ENCODE peak calls at places on chromosome 13, in eight cellular contexts. H, J, S, C, Z, O, T and N are unnamed samples.

GRCh38 chr13:97434417-97435296 is 688 bp downstream of the RAP2A start:
- DNase-seq in H (peak), J (peak), S (peak), C (peak), Z (peak), O (peak), T (peak), N (peak)

GRCh38 chr13:21310220-21310619 is 133.8 kb downstream of the MRPL57 start:
- DNase-seq in H (no peak), J (no peak), S (no peak), C (no peak), Z (no peak), O (no peak), T (no peak), N (no peak)

GRCh38 chr13:44930907-44931676 is 58.2 kb downstream of the NUFIP1 start:
- DNase-seq in H (no peak), J (no peak), S (no peak), C (no peak), Z (no peak), O (no peak), T (no peak), N (no peak)

GRCh38 chr13:101703838-101704237 is 251.4 kb downstream of the ITGBL1 start:
- DNase-seq in H (no peak), J (no peak), S (no peak), C (no peak), Z (no peak), O (no peak), T (no peak), N (no peak)

GRCh38 chr13:102041544-102041943 is 360.3 kb downstream of the FGF14 start:
- DNase-seq in H (no peak), J (no peak), S (no peak), C (no peak), Z (no peak), O (no peak), T (no peak), N (no peak)

GRCh38 chr13:26914624-26915023 is 154.0 kb upstream of the GPR12 start:
- DNase-seq in H (no peak), J (no peak), S (no peak), C (no peak), Z (no peak), O (no peak), T (peak), N (no peak)

GRCh38 chr13:30443957-30444404 is 21.7 kb downstream of the UBE2L5 start:
- DNase-seq in H (no peak), J (no peak), S (no peak), C (no peak), Z (no peak), O (no peak), T (no peak), N (no peak)

GRCh38 chr13:111099292-111099691 is 15.8 kb upstream of the ARHGEF7 start:
- DNase-seq in H (no peak), J (no peak), S (no peak), C (no peak), Z (no peak), O (no peak), T (no peak), N (no peak)

GRCh38 chr13:27005556-27005955 is 166.1 kb downstream of the USP12 start:
- DNase-seq in H (no peak), J (peak), S (peak), C (no peak), Z (no peak), O (no peak), T (peak), N (no peak)

GRCh38 chr13:97257800-97258799 is 36.0 kb downstream of the MBNL2 start:
- DNase-seq in H (no peak), J (peak), S (peak), C (peak), Z (peak), O (no peak), T (peak), N (no peak)

GRCh38 chr13:44649118-44649455 is 73.0 kb upstream of the TSC22D1 start:
- DNase-seq in H (no peak), J (no peak), S (no peak), C (no peak), Z (no peak), O (no peak), T (no peak), N (no peak)

GRCh38 chr13:62085832-62086231 is 670.2 kb upstream of the PCDH20 start:
- DNase-seq in H (no peak), J (no peak), S (no peak), C (no peak), Z (no peak), O (no peak), T (no peak), N (no peak)

GRCh38 chr13:100306042-100306441 is 217.1 kb downstream of the PCCA start:
- DNase-seq in H (no peak), J (no peak), S (no peak), C (no peak), Z (no peak), O (no peak), T (no peak), N (no peak)

GRCh38 chr13:28136916-28137315 is 1.4 kb upstream of the PAN3 start:
- DNase-seq in H (no peak), J (no peak), S (no peak), C (no peak), Z (no peak), O (no peak), T (no peak), N (no peak)

GRCh38 chr13:84845875-84846619 is 953.2 kb downstream of the SLITRK6 start:
- DNase-seq in H (no peak), J (no peak), S (no peak), C (no peak), Z (no peak), O (no peak), T (no peak), N (no peak)

GRCh38 chr13:46553886-46554855 is 1.2 kb downstream of the LRCH1 start:
- DNase-seq in H (peak), J (peak), S (peak), C (peak), Z (peak), O (peak), T (peak), N (peak)

GRCh38 chr13:46553521-46553885 is 533 bp downstream of the LRCH1 start:
- DNase-seq in H (no peak), J (no peak), S (peak), C (no peak), Z (peak), O (no peak), T (peak), N (peak)

GRCh38 chr13:46552302-46552680 is 679 bp upstream of the LRCH1 start:
- DNase-seq in H (no peak), J (peak), S (no peak), C (no peak), Z (no peak), O (peak), T (no peak), N (no peak)

GRCh38 chr13:46551410-46552301 is 1.3 kb upstream of the LRCH1 start:
- DNase-seq in H (peak), J (peak), S (peak), C (peak), Z (peak), O (peak), T (peak), N (peak)

DNA sequence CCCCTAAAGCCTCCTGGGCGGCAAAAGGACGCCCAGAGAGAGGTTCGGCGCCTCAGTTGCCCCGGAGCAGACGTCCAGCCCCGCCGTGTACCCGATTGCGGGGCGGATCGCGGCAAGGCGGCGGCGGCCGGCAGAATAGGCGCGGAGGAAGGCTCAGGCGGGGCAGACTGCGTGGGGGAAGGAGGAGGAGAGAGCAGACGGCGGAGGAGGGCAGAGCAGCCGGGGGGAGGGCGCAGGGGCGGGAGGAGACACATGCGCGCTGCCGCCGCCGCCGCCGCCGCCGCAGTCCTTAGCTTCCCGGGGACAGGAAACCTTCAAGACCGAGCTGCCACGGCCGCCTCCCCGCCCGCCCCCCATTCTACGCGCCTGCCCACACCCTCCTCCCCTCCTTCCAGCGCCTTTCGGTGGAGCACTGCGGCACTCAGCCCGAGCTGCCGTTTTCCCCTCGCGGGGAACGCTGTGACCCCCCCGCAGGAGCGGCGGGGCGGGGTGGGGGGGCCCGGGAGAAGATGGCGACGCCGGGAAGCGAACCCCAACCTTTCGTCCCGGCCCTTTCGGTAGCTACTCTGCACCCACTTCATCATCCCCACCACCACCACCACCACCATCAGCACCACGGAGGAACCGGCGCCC is at the start of gene LRCH1:
- DNase-seq in H (peak), J (peak), S (peak), C (peak), Z (peak), O (peak), T (peak), N (peak)
- TF ChIP-seq POLR2A in H (peak), J (peak), S (no peak), C (peak), Z (peak), O (peak), T (no peak), N (peak)

DNA sequence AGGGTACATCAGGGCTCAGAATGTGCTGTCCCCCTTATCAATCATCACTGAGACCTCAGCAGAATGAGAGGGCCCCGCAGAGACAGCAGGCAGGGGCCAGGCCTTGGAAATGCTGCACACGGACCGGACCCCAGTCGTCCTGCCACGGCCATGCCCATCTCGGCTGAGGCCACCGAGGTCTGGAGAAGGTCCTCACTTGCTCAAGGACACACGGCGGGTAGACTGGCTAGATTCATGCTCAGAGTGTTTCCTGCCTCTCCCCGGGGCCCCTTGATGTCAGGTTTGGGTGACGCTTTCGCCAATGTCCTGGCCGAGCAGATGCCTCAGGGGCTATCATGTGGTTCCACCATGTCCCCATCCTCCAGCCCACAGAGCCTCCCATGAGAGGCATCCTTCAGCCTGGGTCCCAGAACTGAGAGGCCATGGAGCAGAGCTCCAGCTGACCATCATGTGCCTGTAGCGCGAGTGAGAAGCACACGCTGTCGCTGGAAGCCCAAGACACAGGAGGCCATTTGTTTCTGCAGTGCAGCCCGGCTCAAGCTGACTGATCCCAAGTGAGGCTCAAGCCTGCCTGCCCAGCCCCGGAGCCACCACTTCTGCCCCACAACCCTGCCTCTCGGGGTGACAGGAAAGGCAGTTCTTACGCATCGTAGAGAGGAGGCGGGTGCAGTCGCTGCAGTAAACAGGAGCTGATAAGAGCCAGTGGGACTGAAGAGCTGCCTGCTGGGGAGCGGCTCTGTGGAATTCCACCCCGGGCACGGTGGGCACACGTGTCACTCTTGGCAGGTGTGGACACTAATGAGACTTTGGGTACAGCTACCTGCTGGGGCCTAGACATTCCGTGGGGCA is 53.9 kb upstream of the GAS6 start:
- DNase-seq in H (no peak), J (peak), S (no peak), C (no peak), Z (no peak), O (no peak), T (peak), N (no peak)
- TF ChIP-seq CTCF in H (no peak), J (no peak), S (no peak), C (no peak), Z (no peak), O (no peak), T (no peak), N (no peak)

DNA sequence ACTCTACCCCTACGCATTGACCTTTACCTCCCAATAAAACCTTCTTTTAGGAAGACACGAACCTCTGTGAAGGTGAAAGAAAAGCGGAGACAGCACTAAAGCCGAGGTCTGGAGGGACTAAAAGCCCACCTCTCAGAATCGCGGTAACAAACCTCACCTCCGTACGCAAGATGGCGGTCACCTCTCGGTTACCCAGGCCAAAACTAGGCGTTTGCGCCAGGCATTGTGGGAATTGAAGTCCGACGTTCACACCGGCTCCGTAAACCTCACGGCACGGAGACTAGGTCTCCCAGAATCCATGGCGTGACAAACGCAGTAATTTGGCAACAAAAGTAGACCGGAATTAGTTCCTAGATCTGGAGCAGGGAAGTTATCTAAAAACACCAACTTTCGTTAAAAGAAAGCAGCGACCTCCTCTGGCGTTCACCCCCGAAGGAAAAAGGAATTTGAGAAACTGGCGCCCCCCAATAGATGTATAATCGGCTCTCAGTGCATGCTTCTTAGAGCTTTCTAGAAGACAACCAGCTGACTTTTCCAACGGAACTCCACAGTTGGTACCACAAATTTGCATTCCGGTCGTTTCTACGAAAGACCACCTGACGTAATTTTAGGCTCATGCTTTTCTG is at the start of gene N4BP2L2:
- DNase-seq in H (peak), J (peak), S (peak), C (peak), Z (peak), O (peak), T (peak), N (peak)
- TF ChIP-seq POLR2A in H (peak), J (peak), S (peak), C (peak), Z (peak), O (peak), T (no peak), N (peak)

DNA sequence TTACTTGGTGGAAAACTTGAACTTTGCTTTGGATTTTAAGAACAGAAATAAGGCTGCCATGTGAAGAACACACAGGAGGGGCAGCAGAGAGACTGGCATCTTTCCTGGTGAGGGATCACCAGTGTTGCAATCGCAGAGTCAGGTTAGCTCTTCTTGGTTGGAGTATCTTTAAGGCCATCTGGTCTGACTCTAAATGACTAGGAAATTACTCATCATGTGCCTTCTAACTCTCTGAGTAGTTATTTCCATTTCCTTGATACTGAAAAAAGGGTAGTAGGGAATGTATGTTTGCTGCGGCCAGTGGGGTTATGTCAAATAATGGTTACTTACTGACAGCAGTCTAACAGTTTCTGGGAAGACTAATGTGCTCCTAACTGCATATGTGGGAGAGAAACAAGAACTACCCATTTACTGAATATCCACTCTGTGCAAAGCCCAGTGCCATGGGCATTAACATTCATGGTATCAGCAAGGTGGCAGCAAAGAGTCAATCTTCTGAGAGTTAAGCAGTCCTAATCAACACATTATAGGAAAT is 122.1 kb downstream of the COG6 start:
- DNase-seq in H (no peak), J (no peak), S (no peak), C (no peak), Z (no peak), O (no peak), T (no peak), N (no peak)
- TF ChIP-seq CTCF in H (no peak), J (no peak), S (no peak), C (peak), Z (peak), O (no peak), T (no peak), N (no peak)

GRCh38 chr13:95643814-95644598 is 500 bp downstream of the DZIP1 start:
- DNase-seq in H (no peak), J (no peak), S (no peak), C (peak), Z (no peak), O (no peak), T (no peak), N (no peak)
- TF ChIP-seq POLR2A in H (no peak), J (no peak), S (no peak), C (no peak), Z (no peak), O (no peak), T (no peak), N (no peak)

DNA sequence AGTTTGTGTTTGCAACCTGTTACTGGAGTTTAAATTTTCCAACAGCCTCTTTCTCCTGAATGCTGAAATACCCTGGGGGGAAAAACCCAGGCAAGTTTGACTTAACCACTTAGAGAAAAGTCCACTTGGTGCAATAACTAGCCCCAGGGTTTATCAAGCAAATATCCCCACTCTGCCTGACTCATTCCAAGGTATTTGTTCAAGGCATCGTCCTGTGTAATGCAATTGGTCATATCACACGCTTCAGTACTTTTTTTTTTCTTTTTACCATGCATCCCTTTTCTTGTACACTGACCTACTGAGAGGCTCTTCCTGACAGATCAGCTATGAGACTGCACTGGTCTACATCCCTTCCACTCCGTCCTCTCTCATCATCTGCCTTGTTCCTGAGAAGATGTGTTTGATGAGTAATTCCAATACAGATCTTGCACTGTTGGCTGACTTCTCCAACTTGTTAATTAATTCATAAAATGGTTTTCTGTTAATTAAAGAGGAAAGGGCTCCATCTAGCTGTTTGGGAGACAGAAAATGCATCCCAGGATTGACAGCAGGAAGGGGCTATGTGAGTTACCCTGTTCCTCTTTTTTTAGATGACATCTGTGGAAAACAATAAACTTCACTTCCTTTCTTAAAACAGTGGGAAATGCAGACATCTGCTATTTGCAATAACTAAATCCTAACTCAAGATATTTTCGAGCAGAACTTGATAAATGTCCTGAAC is 212.6 kb upstream of the IRS2 start:
- DNase-seq in H (no peak), J (no peak), S (no peak), C (no peak), Z (no peak), O (no peak), T (no peak), N (no peak)
- TF ChIP-seq CTCF in H (no peak), J (no peak), S (no peak), C (no peak), Z (no peak), O (no peak), T (no peak), N (no peak)

DNA sequence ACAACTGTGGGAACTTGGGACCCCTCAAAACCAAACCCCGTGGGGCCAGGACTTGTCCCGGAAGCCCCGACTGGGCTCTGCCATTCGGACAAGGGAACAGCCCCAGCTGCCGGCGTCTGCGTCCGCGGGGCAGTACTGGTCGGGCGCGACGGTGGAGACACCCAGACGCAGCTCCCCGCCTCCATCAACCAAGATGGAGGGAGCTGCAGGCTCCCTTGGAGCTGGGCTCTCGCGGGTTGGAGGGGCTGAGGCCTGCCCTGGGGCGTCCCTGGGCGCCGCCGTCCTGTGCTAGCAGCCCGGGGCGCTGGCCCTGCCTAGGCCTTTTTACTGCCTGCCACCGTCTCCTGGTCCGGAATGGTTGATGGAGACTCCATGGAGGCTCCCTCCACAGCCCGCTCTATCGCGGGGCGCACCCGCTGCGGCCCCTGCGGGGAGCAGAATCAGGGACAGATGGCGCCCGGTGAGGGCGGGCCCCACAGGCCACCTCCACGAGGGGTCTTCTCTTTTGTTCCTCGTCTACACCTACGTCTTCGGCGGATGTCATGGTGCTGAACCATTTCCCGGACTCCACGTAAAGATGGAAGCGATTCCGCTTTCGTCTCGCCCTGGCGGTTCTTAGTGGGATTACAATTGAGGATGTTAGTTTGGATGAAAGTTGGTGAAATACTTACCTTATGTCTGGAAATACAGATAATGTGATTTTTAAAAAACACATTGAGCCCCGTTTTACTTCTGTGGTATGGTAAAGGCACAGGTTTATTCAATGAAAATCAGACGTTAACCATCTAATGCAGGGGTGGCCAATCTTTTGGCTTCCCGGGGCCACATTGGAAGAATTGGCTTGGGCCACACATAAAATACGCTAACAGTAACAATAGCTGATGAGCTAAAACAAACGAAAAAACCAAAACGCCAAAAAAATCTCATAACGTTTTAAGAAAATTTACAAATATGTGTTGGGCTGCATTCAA is 1.2 kb upstream of the ZMYM5 start:
- DNase-seq in H (peak), J (peak), S (peak), C (peak), Z (peak), O (peak), T (peak), N (peak)
- TF ChIP-seq POLR2A in H (no peak), J (no peak), S (no peak), C (no peak), Z (no peak), O (no peak), T (no peak), N (no peak)